ENCODE peak calls at places on chromosome 10, in seven cellular contexts. I, C, B, S, K, Z and G are unnamed samples.

GRCh38 chr10:17228081-17229015 is at the start of gene VIM:
- DNase-seq in I (peak; percentile 46), C (peak; percentile 93), B (peak; percentile 81), S (peak; percentile 79), K (peak; percentile 95), Z (peak; percentile 88), G (peak; percentile 70)

GRCh38 chr10:3948843-3949242 is 163.8 kb upstream of the KLF6 start:
- DNase-seq in I (no peak), C (no peak), B (peak; percentile 59), S (no peak), K (no peak), Z (peak; percentile 9), G (no peak)

GRCh38 chr10:129344103-129344502 is 122.9 kb upstream of the MGMT start:
- DNase-seq in I (no peak), C (no peak), B (no peak), S (no peak), K (no peak), Z (no peak), G (no peak)

GRCh38 chr10:74704629-74705360 is 121.6 kb upstream of the KAT6B start:
- DNase-seq in I (no peak), C (no peak), B (peak; percentile 37), S (no peak), K (no peak), Z (no peak), G (no peak)

GRCh38 chr10:122308487-122309141 is 37.5 kb downstream of the BTBD16 start:
- DNase-seq in I (no peak), C (no peak), B (no peak), S (no peak), K (no peak), Z (no peak), G (no peak)

GRCh38 chr10:6607778-6608177 is 27.7 kb upstream of the PRKCQ start:
- DNase-seq in I (no peak), C (no peak), B (no peak), S (no peak), K (no peak), Z (no peak), G (no peak)

GRCh38 chr10:88209837-88210552 is 346.6 kb downstream of the PTEN start:
- DNase-seq in I (no peak), C (no peak), B (no peak), S (no peak), K (no peak), Z (no peak), G (no peak)

GRCh38 chr10:119665901-119666708 is 14.9 kb downstream of the BAG3 start:
- DNase-seq in I (no peak), C (no peak), B (no peak), S (no peak), K (no peak), Z (no peak), G (no peak)

GRCh38 chr10:4751211-4751610 is 74.8 kb upstream of the AKR1E2 start:
- DNase-seq in I (no peak), C (no peak), B (no peak), S (no peak), K (no peak), Z (no peak), G (no peak)

GRCh38 chr10:117441366-117441765 is 66.1 kb upstream of the PDZD8 start:
- DNase-seq in I (no peak), C (no peak), B (no peak), S (no peak), K (no peak), Z (no peak), G (no peak)

GRCh38 chr10:80133221-80133620 is 691 bp downstream of the PLAC9 start:
- DNase-seq in I (no peak), C (no peak), B (no peak), S (no peak), K (no peak), Z (no peak), G (no peak)

GRCh38 chr10:80131499-80131901 is 1.0 kb upstream of the PLAC9 start:
- DNase-seq in I (no peak), C (no peak), B (no peak), S (no peak), K (no peak), Z (no peak), G (no peak)

GRCh38 chr10:80137031-80137712 is 4.6 kb downstream of the PLAC9 start:
- DNase-seq in I (no peak), C (no peak), B (no peak), S (no peak), K (no peak), Z (no peak), G (no peak)

GRCh38 chr10:80136134-80136571 is 3.6 kb downstream of the PLAC9 start:
- DNase-seq in I (no peak), C (peak; percentile 86), B (peak; percentile 39), S (no peak), K (no peak), Z (no peak), G (peak; percentile 75)

DNA sequence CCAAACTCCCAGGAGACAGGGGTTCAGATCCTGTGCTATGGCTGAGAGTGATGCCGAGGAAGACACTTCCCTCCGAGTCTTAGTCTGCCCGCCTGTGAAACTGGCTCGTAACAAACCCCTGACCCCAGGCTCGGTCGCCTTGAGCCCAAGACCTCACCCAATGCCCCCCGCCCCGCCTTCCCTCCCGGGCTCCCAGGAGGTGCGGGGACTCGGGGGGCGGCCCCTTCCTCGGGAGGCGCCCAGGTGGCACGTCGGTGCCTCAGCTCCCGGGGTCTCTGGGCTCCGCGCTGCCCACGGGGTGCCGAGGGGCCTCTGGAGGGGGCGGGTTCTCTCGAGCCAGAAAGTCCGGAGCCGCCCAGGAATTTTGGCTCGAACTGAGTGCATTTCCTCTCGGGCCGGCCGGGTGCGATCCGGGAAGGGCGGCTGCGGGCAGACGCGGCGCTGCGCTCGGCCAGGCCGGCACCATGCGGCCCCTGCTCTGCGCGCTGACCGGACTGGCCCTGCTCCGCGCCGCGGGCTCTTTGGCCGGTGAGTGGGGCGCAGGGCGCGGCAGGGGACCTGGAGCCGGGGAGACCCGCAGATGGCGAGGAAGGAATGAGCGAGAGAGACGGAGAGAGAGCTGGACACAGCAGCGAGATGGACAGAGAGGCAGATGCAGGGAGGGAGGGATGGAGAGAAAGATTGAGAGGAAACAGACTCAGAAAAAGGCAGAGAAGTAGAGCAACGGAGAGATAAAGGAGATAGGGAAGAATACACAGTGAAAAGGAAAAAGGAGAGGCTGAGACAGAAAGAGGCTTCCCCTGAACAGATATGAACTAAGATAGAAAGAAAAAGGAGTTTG is at the start of gene PLAC9:
- DNase-seq in I (no peak), C (peak; percentile 89), B (no peak), S (no peak), K (no peak), Z (no peak), G (no peak)
- TF ChIP-seq POLR2A in I (no peak), C (no peak), B (no peak), S (no peak), K (no peak), Z (no peak), G (no peak)

GRCh38 chr10:59907918-59908807 is 1.8 kb upstream of the CCDC6 start:
- DNase-seq in I (peak; percentile 69), C (no peak), B (peak; percentile 75), S (no peak), K (no peak), Z (peak; percentile 78), G (peak; percentile 47)
- TF ChIP-seq POLR2A in I (peak; percentile 55), C (no peak), B (peak; percentile 91), S (peak; percentile 39), K (no peak), Z (peak; percentile 93), G (no peak)

DNA sequence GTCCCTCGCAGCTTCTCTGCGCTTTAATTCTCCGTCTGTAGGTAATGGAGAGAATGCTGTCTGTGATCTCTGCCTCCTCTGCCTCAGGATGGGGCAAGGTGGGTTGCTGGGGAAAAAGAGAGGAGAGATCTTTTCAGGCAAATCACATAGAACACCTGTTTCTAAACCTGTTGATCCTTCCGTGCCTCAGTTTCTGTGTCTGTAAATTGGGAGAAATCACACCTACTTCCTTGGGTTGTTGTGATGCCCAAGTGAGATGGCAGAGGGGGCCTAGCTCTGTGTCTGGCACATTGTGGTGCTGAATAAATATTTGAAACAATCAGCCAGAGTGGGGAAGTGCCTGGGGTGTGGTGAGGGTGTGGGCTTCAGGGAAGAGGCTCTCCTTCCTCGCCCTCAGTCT is 28.8 kb downstream of the KAZALD1 start:
- DNase-seq in I (no peak), C (no peak), B (no peak), S (no peak), K (no peak), Z (no peak), G (no peak)
- TF ChIP-seq POLR2A in I (no peak), C (no peak), B (no peak), S (no peak), K (no peak), Z (no peak), G (no peak)

GRCh38 chr10:30812018-30812851 is 182.7 kb upstream of the LYZL2 start:
- DNase-seq in I (peak; percentile 19), C (no peak), B (no peak), S (no peak), K (peak; percentile 64), Z (no peak), G (peak; percentile 25)
- TF ChIP-seq POLR2A in I (no peak), C (no peak), B (no peak), S (no peak), K (no peak), Z (no peak), G (no peak)

GRCh38 chr10:114631678-114632417 is 26.2 kb downstream of the ABLIM1 start:
- DNase-seq in I (no peak), C (peak; percentile 90), B (peak; percentile 43), S (peak; percentile 81), K (peak; percentile 78), Z (peak; percentile 58), G (no peak)
- TF ChIP-seq POLR2A in I (no peak), C (no peak), B (peak; percentile 54), S (peak; percentile 86), K (no peak), Z (no peak), G (no peak)

DNA sequence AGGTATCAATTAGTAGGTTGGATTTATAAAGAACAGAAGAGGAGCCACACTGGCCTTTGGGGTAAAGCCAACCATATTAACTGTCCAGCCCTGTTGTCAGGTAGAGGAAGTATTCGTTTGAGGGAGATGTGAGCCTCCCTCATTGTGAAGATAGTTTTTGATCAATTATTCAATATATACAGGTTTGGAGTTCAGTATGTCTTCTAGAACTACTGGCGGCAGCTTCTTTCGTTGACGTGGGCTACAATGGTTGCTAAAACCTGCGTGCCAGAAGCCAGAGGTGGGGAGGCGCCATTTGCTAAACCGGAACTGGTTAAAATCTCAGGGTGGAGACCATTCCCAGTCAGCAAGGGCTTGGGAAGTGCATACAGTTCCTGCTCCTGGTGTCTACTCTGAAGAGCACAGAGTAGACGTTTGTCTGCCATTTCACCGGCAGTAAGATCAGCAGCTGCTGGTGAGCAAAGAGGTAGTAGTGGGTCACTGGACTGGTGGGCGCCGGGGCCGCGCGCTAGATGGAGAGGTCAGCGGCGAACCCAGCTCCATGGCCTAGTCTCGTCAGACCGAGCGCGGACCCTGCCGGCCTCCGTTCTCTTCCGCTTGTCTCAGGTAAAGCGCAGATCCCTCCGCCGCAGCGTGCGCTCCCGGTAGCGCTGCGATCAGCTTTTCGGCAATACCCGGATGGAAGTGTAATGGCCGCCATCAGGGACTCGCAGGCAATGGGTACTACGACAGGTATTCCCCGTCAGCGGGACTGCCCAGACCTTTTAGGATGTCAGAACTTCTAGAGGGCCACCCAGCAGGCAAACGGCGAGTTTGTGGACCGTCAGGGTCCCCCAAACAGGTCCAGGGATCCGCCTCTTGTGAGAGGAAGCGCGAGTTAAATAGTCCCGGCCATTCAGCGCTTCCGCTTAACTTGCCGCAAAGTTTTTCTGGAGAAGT is at the start of gene ZNF518A:
- DNase-seq in I (peak; percentile 90), C (peak; percentile 95), B (peak; percentile 94), S (peak; percentile 94), K (peak; percentile 97), Z (peak; percentile 97), G (peak; percentile 63)
- TF ChIP-seq POLR2A in I (no peak), C (no peak), B (peak; percentile 87), S (peak; percentile 38), K (no peak), Z (peak; percentile 58), G (peak; percentile 66)

GRCh38 chr10:72340510-72340895 is 14.2 kb downstream of the DNAJB12 start:
- DNase-seq in I (no peak), C (peak; percentile 88), B (peak; percentile 64), S (peak; percentile 78), K (peak; percentile 94), Z (peak; percentile 87), G (peak; percentile 70)
- TF ChIP-seq POLR2A in I (no peak), C (no peak), B (no peak), S (no peak), K (no peak), Z (no peak), G (no peak)